ENCODE peak calls at places on chromosomes 2 and 18, in five cellular contexts. One of them, this sample, is unnamed. For H3K27me3, the result is how much of the 10 kb centered on the place peaks cover.

GRCh38 chr18:11883153-11883552 is 25.0 kb downstream of the MPPE1 start:
- DNase-seq in neuronal stem cell: no peak
- DNase-seq in gastrocnemius medialis: no peak
- DNase-seq in tibial artery: peak
- DNase-seq in aorta: no peak
- DNase-seq in this sample: no peak

GRCh38 chr2:174945601-174946260 is 59.5 kb downstream of the CHN1 start:
- DNase-seq in neuronal stem cell: no peak
- DNase-seq in gastrocnemius medialis: no peak
- DNase-seq in tibial artery: no peak
- DNase-seq in aorta: no peak
- DNase-seq in this sample: no peak

GRCh38 chr2:185806783-185807182 is 68.2 kb downstream of the FSIP2 start:
- DNase-seq in neuronal stem cell: no peak
- DNase-seq in gastrocnemius medialis: no peak
- DNase-seq in tibial artery: no peak
- DNase-seq in aorta: no peak
- DNase-seq in this sample: no peak

GRCh38 chr2:85318222-85319182 is 9.3 kb downstream of the TGOLN2 start:
- DNase-seq in neuronal stem cell: no peak
- DNase-seq in gastrocnemius medialis: no peak
- DNase-seq in tibial artery: peak
- DNase-seq in aorta: no peak
- DNase-seq in this sample: peak

GRCh38 chr18:140670-141266 is 17.6 kb upstream of the USP14 start:
- DNase-seq in neuronal stem cell: no peak
- DNase-seq in gastrocnemius medialis: no peak
- DNase-seq in tibial artery: no peak
- DNase-seq in aorta: no peak
- DNase-seq in this sample: no peak

GRCh38 chr2:8644605-8645175 is 37.2 kb upstream of the ID2 start:
- DNase-seq in neuronal stem cell: no peak
- DNase-seq in gastrocnemius medialis: peak
- DNase-seq in tibial artery: no peak
- DNase-seq in aorta: peak
- DNase-seq in this sample: peak

GRCh38 chr2:23073681-23074080 is 311.3 kb upstream of the KLHL29 start:
- DNase-seq in neuronal stem cell: no peak
- DNase-seq in gastrocnemius medialis: no peak
- DNase-seq in tibial artery: no peak
- DNase-seq in aorta: no peak
- DNase-seq in this sample: no peak

GRCh38 chr2:222311321-222311977 is 12.7 kb upstream of the PAX3 start:
- DNase-seq in neuronal stem cell: no peak
- DNase-seq in gastrocnemius medialis: no peak
- DNase-seq in tibial artery: no peak
- DNase-seq in aorta: no peak
- DNase-seq in this sample: no peak

GRCh38 chr2:187552959-187553681 is 1.1 kb downstream of the TFPI start:
- DNase-seq in neuronal stem cell: no peak
- DNase-seq in gastrocnemius medialis: no peak
- DNase-seq in tibial artery: no peak
- DNase-seq in aorta: no peak
- DNase-seq in this sample: no peak

GRCh38 chr2:43127941-43128561 is 98.4 kb downstream of the ZFP36L2 start:
- DNase-seq in neuronal stem cell: no peak
- DNase-seq in gastrocnemius medialis: no peak
- DNase-seq in tibial artery: no peak
- DNase-seq in aorta: no peak
- DNase-seq in this sample: no peak

GRCh38 chr2:117957616-117958015 is 56.3 kb downstream of the CCDC93 start:
- DNase-seq in neuronal stem cell: no peak
- DNase-seq in gastrocnemius medialis: no peak
- DNase-seq in tibial artery: no peak
- DNase-seq in aorta: no peak
- DNase-seq in this sample: no peak

GRCh38 chr18:23573020-23573419 is 13.3 kb downstream of the NPC1 start:
- DNase-seq in neuronal stem cell: no peak
- DNase-seq in gastrocnemius medialis: no peak
- DNase-seq in tibial artery: no peak
- DNase-seq in aorta: no peak
- DNase-seq in this sample: no peak

GRCh38 chr2:11773747-11774536 is 27.5 kb downstream of the LPIN1 start:
- DNase-seq in neuronal stem cell: no peak
- DNase-seq in gastrocnemius medialis: no peak
- DNase-seq in tibial artery: no peak
- DNase-seq in aorta: no peak
- DNase-seq in this sample: no peak

GRCh38 chr18:34970106-34970505 is 71.1 kb upstream of the MAPRE2 start:
- DNase-seq in neuronal stem cell: no peak
- DNase-seq in gastrocnemius medialis: no peak
- DNase-seq in tibial artery: no peak
- DNase-seq in aorta: no peak
- DNase-seq in this sample: no peak

GRCh38 chr2:157328133-157328532 is 2.5 kb upstream of the ERMN start:
- DNase-seq in neuronal stem cell: no peak
- DNase-seq in gastrocnemius medialis: no peak
- DNase-seq in tibial artery: no peak
- DNase-seq in aorta: no peak
- DNase-seq in this sample: no peak

GRCh38 chr2:217102941-217103340 is 243.1 kb upstream of the TNP1 start:
- DNase-seq in neuronal stem cell: no peak
- DNase-seq in gastrocnemius medialis: no peak
- DNase-seq in tibial artery: no peak
- DNase-seq in aorta: no peak
- DNase-seq in this sample: no peak

GRCh38 chr2:182447843-182448242 is 21.0 kb upstream of the PDE1A start:
- DNase-seq in neuronal stem cell: no peak
- DNase-seq in gastrocnemius medialis: no peak
- DNase-seq in tibial artery: no peak
- DNase-seq in aorta: no peak
- DNase-seq in this sample: no peak

GRCh38 chr2:42094114-42094513 is 46.3 kb downstream of the PKDCC start:
- DNase-seq in neuronal stem cell: no peak
- DNase-seq in gastrocnemius medialis: no peak
- DNase-seq in tibial artery: no peak
- DNase-seq in aorta: no peak
- DNase-seq in this sample: no peak

GRCh38 chr2:194896871-194897270 is 760.2 kb upstream of the SLC39A10 start:
- DNase-seq in neuronal stem cell: no peak
- DNase-seq in gastrocnemius medialis: no peak
- DNase-seq in tibial artery: no peak
- DNase-seq in aorta: no peak
- DNase-seq in this sample: no peak

GRCh38 chr2:7190587-7191320 is 273.5 kb downstream of the RNF144A start:
- DNase-seq in neuronal stem cell: no peak
- DNase-seq in gastrocnemius medialis: no peak
- DNase-seq in tibial artery: no peak
- DNase-seq in aorta: no peak
- DNase-seq in this sample: no peak

GRCh38 chr18:55053976-55054375 is 94.7 kb upstream of the CCDC68 start:
- DNase-seq in neuronal stem cell: no peak
- DNase-seq in gastrocnemius medialis: no peak
- DNase-seq in tibial artery: no peak
- DNase-seq in aorta: no peak
- DNase-seq in this sample: no peak

GRCh38 chr18:49677081-49677480 is 115.2 kb downstream of the LIPG start:
- DNase-seq in neuronal stem cell: no peak
- DNase-seq in gastrocnemius medialis: no peak
- DNase-seq in tibial artery: no peak
- DNase-seq in aorta: no peak
- DNase-seq in this sample: no peak

GRCh38 chr18:63202814-63203213 is 116.8 kb downstream of the BCL2 start:
- DNase-seq in neuronal stem cell: no peak
- DNase-seq in gastrocnemius medialis: no peak
- DNase-seq in tibial artery: no peak
- DNase-seq in aorta: no peak
- DNase-seq in this sample: no peak

GRCh38 chr18:27921392-27921791 is 255.5 kb downstream of the CDH2 start:
- DNase-seq in neuronal stem cell: no peak
- DNase-seq in gastrocnemius medialis: no peak
- DNase-seq in tibial artery: no peak
- DNase-seq in aorta: no peak
- DNase-seq in this sample: no peak

GRCh38 chr18:35861367-35862114 is 110.9 kb upstream of the RMP24 start:
- DNase-seq in neuronal stem cell: no peak
- DNase-seq in gastrocnemius medialis: no peak
- DNase-seq in tibial artery: no peak
- DNase-seq in aorta: no peak
- DNase-seq in this sample: peak

GRCh38 chr2:222290691-222291484 is 7.9 kb downstream of the PAX3 start:
- DNase-seq in neuronal stem cell: peak
- DNase-seq in gastrocnemius medialis: no peak
- DNase-seq in tibial artery: no peak
- DNase-seq in aorta: no peak
- DNase-seq in this sample: peak

GRCh38 chr2:104432972-104433371 is 420.9 kb upstream of the POU3F3 start:
- DNase-seq in neuronal stem cell: no peak
- DNase-seq in gastrocnemius medialis: no peak
- DNase-seq in tibial artery: no peak
- DNase-seq in aorta: no peak
- DNase-seq in this sample: no peak

GRCh38 chr2:104431701-104432121 is 422.2 kb upstream of the POU3F3 start:
- DNase-seq in neuronal stem cell: no peak
- DNase-seq in gastrocnemius medialis: no peak
- DNase-seq in tibial artery: no peak
- DNase-seq in aorta: no peak
- DNase-seq in this sample: no peak

GRCh38 chr2:104430892-104431291 is 423.0 kb upstream of the POU3F3 start:
- DNase-seq in neuronal stem cell: no peak
- DNase-seq in gastrocnemius medialis: no peak
- DNase-seq in tibial artery: no peak
- DNase-seq in aorta: no peak
- DNase-seq in this sample: no peak

GRCh38 chr2:104434363-104434792 is 419.5 kb upstream of the POU3F3 start:
- DNase-seq in neuronal stem cell: no peak
- DNase-seq in gastrocnemius medialis: no peak
- DNase-seq in tibial artery: no peak
- DNase-seq in aorta: no peak
- DNase-seq in this sample: no peak

DNA sequence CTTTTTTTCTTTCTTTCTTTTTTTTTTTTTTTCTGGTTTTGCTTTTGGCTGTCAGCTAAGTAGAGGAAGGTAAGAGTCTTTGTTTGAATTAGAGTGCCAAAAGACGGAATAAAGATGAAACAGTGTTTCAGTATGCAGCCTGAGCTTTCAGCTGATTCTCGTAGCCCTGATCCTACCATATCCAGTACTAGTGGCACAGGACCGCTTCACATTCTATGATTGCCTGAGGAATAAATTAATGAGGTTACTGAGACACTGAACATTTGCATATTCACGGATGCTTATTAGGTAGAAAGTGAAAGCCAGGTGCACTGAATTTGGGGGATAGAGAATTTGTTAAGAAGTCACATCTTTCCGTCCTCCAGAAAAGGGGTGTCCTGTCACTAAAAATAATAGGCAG is 421.5 kb upstream of the POU3F3 start:
- DNase-seq in neuronal stem cell: no peak
- DNase-seq in gastrocnemius medialis: no peak
- DNase-seq in tibial artery: no peak
- DNase-seq in aorta: no peak
- DNase-seq in this sample: no peak
- H3K4me3 ChIP-seq in neuronal stem cell: no peak
- H3K4me3 ChIP-seq in gastrocnemius medialis: no peak
- H3K4me3 ChIP-seq in tibial artery: no peak
- H3K4me3 ChIP-seq in aorta: no peak
- H3K4me3 ChIP-seq in this sample: no peak

DNA sequence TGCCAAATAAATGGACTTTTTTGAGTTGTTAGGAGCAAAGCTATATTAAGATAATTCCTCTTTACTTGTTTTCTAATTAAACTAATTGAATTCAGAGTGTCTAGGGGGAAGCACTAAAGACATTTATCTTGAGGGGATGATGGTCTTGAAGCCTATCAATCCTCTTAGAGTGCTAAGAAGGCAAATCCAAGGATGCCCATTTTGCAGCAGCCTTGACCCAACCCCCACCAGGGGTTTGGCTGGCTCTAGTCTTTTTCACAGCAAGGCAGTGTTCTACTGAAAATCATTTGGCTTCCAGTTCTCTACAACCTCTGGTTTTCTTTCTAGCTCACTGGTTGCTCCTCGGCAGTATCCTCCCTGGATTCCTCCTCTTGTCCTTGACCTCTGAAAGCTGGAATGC is 6.5 kb upstream of the RAX start:
- DNase-seq in neuronal stem cell: no peak
- DNase-seq in gastrocnemius medialis: no peak
- DNase-seq in tibial artery: no peak
- DNase-seq in aorta: no peak
- DNase-seq in this sample: no peak
- H3K27me3 ChIP-seq in neuronal stem cell: under half
- H3K27me3 ChIP-seq in gastrocnemius medialis: under half
- H3K27me3 ChIP-seq in tibial artery: under half
- H3K27me3 ChIP-seq in aorta: under half
- H3K27me3 ChIP-seq in this sample: half or more

DNA sequence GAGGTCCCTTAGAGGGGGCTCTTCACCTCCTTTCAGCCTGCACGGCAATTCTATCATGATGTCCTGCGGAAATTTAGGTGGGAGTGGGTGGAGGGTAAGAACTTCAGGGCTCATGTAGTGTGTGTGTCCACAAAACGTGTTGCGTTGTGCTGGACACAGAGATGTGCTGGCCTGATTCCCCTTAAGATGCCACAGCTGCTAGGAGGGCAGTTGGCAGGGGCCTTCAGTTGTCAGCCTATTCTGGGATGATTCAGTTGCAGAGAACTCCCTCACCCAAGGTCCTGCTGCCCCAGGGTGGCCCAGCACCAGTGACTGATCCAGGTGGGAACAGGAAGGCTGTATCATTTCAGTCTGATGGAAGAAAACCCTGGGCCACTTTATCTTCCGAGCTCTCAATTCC is 1.0 kb upstream of the HJURP start:
- DNase-seq in neuronal stem cell: no peak
- DNase-seq in gastrocnemius medialis: no peak
- DNase-seq in tibial artery: no peak
- DNase-seq in aorta: no peak
- DNase-seq in this sample: no peak
- H3K4me3 ChIP-seq in neuronal stem cell: no peak
- H3K4me3 ChIP-seq in gastrocnemius medialis: no peak
- H3K4me3 ChIP-seq in tibial artery: no peak
- H3K4me3 ChIP-seq in aorta: no peak
- H3K4me3 ChIP-seq in this sample: no peak

GRCh38 chr2:20666364-20667150 is at the start of gene GDF7:
- DNase-seq in neuronal stem cell: no peak
- DNase-seq in gastrocnemius medialis: no peak
- DNase-seq in tibial artery: peak
- DNase-seq in aorta: peak
- DNase-seq in this sample: no peak

GRCh38 chr2:20666114-20666363 is 905 bp upstream of the GDF7 start:
- DNase-seq in neuronal stem cell: no peak
- DNase-seq in gastrocnemius medialis: no peak
- DNase-seq in tibial artery: peak
- DNase-seq in aorta: no peak
- DNase-seq in this sample: no peak

GRCh38 chr2:20664071-20664390 is 2.9 kb upstream of the GDF7 start:
- DNase-seq in neuronal stem cell: no peak
- DNase-seq in gastrocnemius medialis: no peak
- DNase-seq in tibial artery: peak
- DNase-seq in aorta: no peak
- DNase-seq in this sample: no peak

GRCh38 chr2:20664431-20665260 is 2.3 kb upstream of the GDF7 start:
- DNase-seq in neuronal stem cell: no peak
- DNase-seq in gastrocnemius medialis: no peak
- DNase-seq in tibial artery: no peak
- DNase-seq in aorta: no peak
- DNase-seq in this sample: no peak

GRCh38 chr2:20665261-20666113 is 1.5 kb upstream of the GDF7 start:
- DNase-seq in neuronal stem cell: no peak
- DNase-seq in gastrocnemius medialis: no peak
- DNase-seq in tibial artery: peak
- DNase-seq in aorta: no peak
- DNase-seq in this sample: no peak
- H3K27me3 ChIP-seq in neuronal stem cell: half or more
- H3K27me3 ChIP-seq in gastrocnemius medialis: half or more
- H3K27me3 ChIP-seq in tibial artery: under half
- H3K27me3 ChIP-seq in aorta: under half
- H3K27me3 ChIP-seq in this sample: half or more

This sample was measured in cardiac muscle cell.